ENCODE peak calls at places on chromosomes 5 and 9, in five cellular contexts. One of them, this sample, is unnamed.

GRCh38 chr9:135504262-135505229 is 4.1 kb downstream of the MRPS2 start:
- DNase-seq in AG04450: no peak
- DNase-seq in Calu3: peak
- DNase-seq in NCI-H1436: peak
- DNase-seq in GM03348: peak
- DNase-seq in this sample: no peak

GRCh38 chr9:129648764-129649115 is 6.8 kb upstream of the ASB6 start:
- DNase-seq in Calu3: no peak
- DNase-seq in GM03348: no peak
- DNase-seq in NCI-H1436: no peak
- DNase-seq in AG04450: no peak
- DNase-seq in this sample: no peak

GRCh38 chr9:14179449-14179848 is 134.5 kb downstream of the NFIB start:
- DNase-seq in NCI-H1436: peak
- DNase-seq in Calu3: peak
- DNase-seq in AG04450: no peak
- DNase-seq in GM03348: no peak
- DNase-seq in this sample: no peak

GRCh38 chr9:106467113-106467846 is 395.7 kb upstream of the ZNF462 start:
- DNase-seq in AG04450: no peak
- DNase-seq in Calu3: no peak
- DNase-seq in GM03348: no peak
- DNase-seq in NCI-H1436: no peak
- DNase-seq in this sample: no peak

GRCh38 chr9:96217756-96218693 is 84.0 kb downstream of the HSD17B3 start:
- DNase-seq in Calu3: peak
- DNase-seq in AG04450: peak
- DNase-seq in GM03348: peak
- DNase-seq in NCI-H1436: peak
- DNase-seq in this sample: peak

GRCh38 chr9:27655454-27655853 is 82.2 kb upstream of the C9orf72 start:
- DNase-seq in GM03348: no peak
- DNase-seq in NCI-H1436: no peak
- DNase-seq in AG04450: no peak
- DNase-seq in Calu3: no peak
- DNase-seq in this sample: no peak

GRCh38 chr9:136095495-136096058 is 488 bp upstream of the NACC2 start:
- DNase-seq in GM03348: peak
- DNase-seq in Calu3: no peak
- DNase-seq in AG04450: no peak
- DNase-seq in NCI-H1436: no peak
- DNase-seq in this sample: no peak

GRCh38 chr5:175282611-175283225 is 161.3 kb downstream of the DRD1 start:
- DNase-seq in AG04450: no peak
- DNase-seq in NCI-H1436: no peak
- DNase-seq in Calu3: no peak
- DNase-seq in GM03348: no peak
- DNase-seq in this sample: no peak

GRCh38 chr5:139765409-139766217 is 30.0 kb upstream of the PSD2 start:
- DNase-seq in NCI-H1436: peak
- DNase-seq in GM03348: peak
- DNase-seq in AG04450: no peak
- DNase-seq in Calu3: peak
- DNase-seq in this sample: peak

GRCh38 chr9:73549991-73550390 is 398.3 kb downstream of the ANXA1 start:
- DNase-seq in Calu3: no peak
- DNase-seq in NCI-H1436: no peak
- DNase-seq in GM03348: no peak
- DNase-seq in AG04450: no peak
- DNase-seq in this sample: no peak

GRCh38 chr5:150637245-150638052 is 3.0 kb upstream of the SYNPO start:
- DNase-seq in GM03348: peak
- DNase-seq in AG04450: peak
- DNase-seq in NCI-H1436: no peak
- DNase-seq in Calu3: peak
- DNase-seq in this sample: no peak

GRCh38 chr5:38757451-38758245 is 88.2 kb upstream of the OSMR start:
- DNase-seq in GM03348: no peak
- DNase-seq in Calu3: no peak
- DNase-seq in NCI-H1436: no peak
- DNase-seq in AG04450: no peak
- DNase-seq in this sample: no peak

GRCh38 chr9:130237763-130238524 is 27.6 kb upstream of the HMCN2 start:
- DNase-seq in GM03348: no peak
- DNase-seq in NCI-H1436: no peak
- DNase-seq in AG04450: no peak
- DNase-seq in Calu3: no peak
- DNase-seq in this sample: peak

GRCh38 chr5:75668988-75669760 is 48.1 kb downstream of the POC5 start:
- DNase-seq in NCI-H1436: peak
- DNase-seq in AG04450: no peak
- DNase-seq in Calu3: peak
- DNase-seq in GM03348: no peak
- DNase-seq in this sample: peak

GRCh38 chr9:134344821-134345310 is 18.6 kb downstream of the RXRA start:
- DNase-seq in GM03348: no peak
- DNase-seq in AG04450: no peak
- DNase-seq in Calu3: no peak
- DNase-seq in NCI-H1436: no peak
- DNase-seq in this sample: no peak

GRCh38 chr5:149730620-149731331 is 666 bp downstream of the PPARGC1B start:
- DNase-seq in NCI-H1436: no peak
- DNase-seq in Calu3: peak
- DNase-seq in GM03348: peak
- DNase-seq in AG04450: no peak
- DNase-seq in this sample: no peak

GRCh38 chr5:31397926-31398557 is 133.9 kb downstream of the DROSHA start:
- DNase-seq in GM03348: no peak
- DNase-seq in NCI-H1436: no peak
- DNase-seq in AG04450: no peak
- DNase-seq in Calu3: no peak
- DNase-seq in this sample: no peak

GRCh38 chr9:69771775-69772418 is 12.1 kb upstream of the PTAR1 start:
- DNase-seq in GM03348: peak
- DNase-seq in AG04450: no peak
- DNase-seq in NCI-H1436: no peak
- DNase-seq in Calu3: no peak
- DNase-seq in this sample: no peak

GRCh38 chr5:132059696-132060500 is 557 bp upstream of the IL3 start:
- DNase-seq in NCI-H1436: no peak
- DNase-seq in Calu3: no peak
- DNase-seq in GM03348: no peak
- DNase-seq in AG04450: no peak
- DNase-seq in this sample: no peak

GRCh38 chr5:57524661-57525060 is 42.0 kb upstream of the ACTBL2 start:
- DNase-seq in Calu3: no peak
- DNase-seq in AG04450: no peak
- DNase-seq in GM03348: no peak
- DNase-seq in NCI-H1436: no peak
- DNase-seq in this sample: no peak

GRCh38 chr9:8850916-8851315 is 1051.3 kb upstream of the DMAC1 start:
- DNase-seq in GM03348: no peak
- DNase-seq in Calu3: no peak
- DNase-seq in NCI-H1436: no peak
- DNase-seq in AG04450: no peak
- DNase-seq in this sample: no peak

GRCh38 chr9:93663877-93664548 is 87.6 kb downstream of the PHF2 start:
- DNase-seq in AG04450: no peak
- DNase-seq in Calu3: no peak
- DNase-seq in NCI-H1436: no peak
- DNase-seq in GM03348: no peak
- DNase-seq in this sample: no peak

GRCh38 chr5:81848368-81848767 is 97.5 kb upstream of the SSBP2 start:
- DNase-seq in GM03348: no peak
- DNase-seq in AG04450: no peak
- DNase-seq in Calu3: no peak
- DNase-seq in NCI-H1436: no peak
- DNase-seq in this sample: no peak

GRCh38 chr5:66498791-66499207 is 97.4 kb upstream of the MAST4 start:
- DNase-seq in NCI-H1436: no peak
- DNase-seq in GM03348: peak
- DNase-seq in Calu3: no peak
- DNase-seq in AG04450: no peak
- DNase-seq in this sample: no peak

This sample was measured in NCI-H187.